ENCODE peak calls at places on chromosomes 11 and 22, in six cellular contexts. One of them, this sample, is unnamed.

GRCh38 chr11:121394785-121395184 is 57.3 kb upstream of the SORL1 start:
- DNase-seq in mucosa of descending colon: no peak
- DNase-seq in SJSA1: no peak
- DNase-seq in lung: no peak
- DNase-seq in adipocyte: no peak
- DNase-seq in mesendoderm: no peak
- DNase-seq in this sample: no peak

GRCh38 chr22:36577019-36577418 is 48.1 kb upstream of the EIF3D start:
- DNase-seq in lung: no peak
- DNase-seq in mucosa of descending colon: no peak
- DNase-seq in mesendoderm: no peak
- DNase-seq in SJSA1: peak; percentile 89
- DNase-seq in adipocyte: peak; percentile 68
- DNase-seq in this sample: no peak

GRCh38 chr11:17864478-17864941 is 129.9 kb downstream of the KCNC1 start:
- DNase-seq in lung: no peak
- DNase-seq in SJSA1: no peak
- DNase-seq in adipocyte: no peak
- DNase-seq in mucosa of descending colon: no peak
- DNase-seq in mesendoderm: peak; percentile 54
- DNase-seq in this sample: no peak

GRCh38 chr11:101456812-101457211 is 127.0 kb downstream of the TRPC6 start:
- DNase-seq in lung: no peak
- DNase-seq in adipocyte: peak; percentile 79
- DNase-seq in mucosa of descending colon: no peak
- DNase-seq in SJSA1: no peak
- DNase-seq in mesendoderm: no peak
- DNase-seq in this sample: no peak

GRCh38 chr22:36125994-36126531 is 34.5 kb downstream of the APOL3 start:
- DNase-seq in lung: no peak
- DNase-seq in mucosa of descending colon: no peak
- DNase-seq in SJSA1: no peak
- DNase-seq in mesendoderm: no peak
- DNase-seq in adipocyte: no peak
- DNase-seq in this sample: no peak

GRCh38 chr11:122634507-122634906 is 21.0 kb upstream of the UBASH3B start:
- DNase-seq in lung: no peak
- DNase-seq in mucosa of descending colon: no peak
- DNase-seq in SJSA1: no peak
- DNase-seq in mesendoderm: peak; percentile 83
- DNase-seq in adipocyte: peak; percentile 85
- DNase-seq in this sample: no peak

GRCh38 chr11:100008440-100008839 is 678.6 kb upstream of the ARHGAP42 start:
- DNase-seq in mucosa of descending colon: no peak
- DNase-seq in mesendoderm: no peak
- DNase-seq in SJSA1: no peak
- DNase-seq in adipocyte: no peak
- DNase-seq in lung: no peak
- DNase-seq in this sample: no peak

GRCh38 chr22:27874756-27875155 is 44.3 kb downstream of the PITPNB start:
- DNase-seq in SJSA1: no peak
- DNase-seq in mesendoderm: no peak
- DNase-seq in lung: no peak
- DNase-seq in adipocyte: no peak
- DNase-seq in mucosa of descending colon: no peak
- DNase-seq in this sample: no peak

GRCh38 chr11:114317738-114318137 is 21.5 kb downstream of the NNMT start:
- DNase-seq in SJSA1: no peak
- DNase-seq in mesendoderm: peak; percentile 81
- DNase-seq in lung: no peak
- DNase-seq in adipocyte: peak; percentile 69
- DNase-seq in mucosa of descending colon: no peak
- DNase-seq in this sample: no peak

GRCh38 chr11:109808569-109808968 is 284.6 kb upstream of the ZC3H12C start:
- DNase-seq in mucosa of descending colon: no peak
- DNase-seq in SJSA1: no peak
- DNase-seq in adipocyte: peak; percentile 15
- DNase-seq in lung: no peak
- DNase-seq in mesendoderm: no peak
- DNase-seq in this sample: no peak

GRCh38 chr11:32210601-32211000 is 119.7 kb downstream of the RCN1 start:
- DNase-seq in SJSA1: no peak
- DNase-seq in adipocyte: no peak
- DNase-seq in mucosa of descending colon: no peak
- DNase-seq in lung: no peak
- DNase-seq in mesendoderm: no peak
- DNase-seq in this sample: no peak

GRCh38 chr11:22349446-22349845 is 11.3 kb downstream of the SLC17A6 start:
- DNase-seq in mesendoderm: no peak
- DNase-seq in SJSA1: no peak
- DNase-seq in mucosa of descending colon: no peak
- DNase-seq in adipocyte: no peak
- DNase-seq in lung: no peak
- DNase-seq in this sample: no peak

GRCh38 chr11:34263462-34264186 is 94.2 kb downstream of the ABTB2 start:
- DNase-seq in lung: peak; percentile 75
- DNase-seq in adipocyte: peak; percentile 40
- DNase-seq in SJSA1: no peak
- DNase-seq in mucosa of descending colon: peak; percentile 79
- DNase-seq in mesendoderm: peak; percentile 83
- DNase-seq in this sample: peak; percentile 23

GRCh38 chr11:128868851-128869671 is 2.0 kb upstream of the KCNJ1 start:
- DNase-seq in mucosa of descending colon: no peak
- DNase-seq in adipocyte: no peak
- DNase-seq in mesendoderm: no peak
- DNase-seq in SJSA1: no peak
- DNase-seq in lung: no peak
- DNase-seq in this sample: no peak

GRCh38 chr11:506950-507726 is at the start of gene RNH1:
- DNase-seq in adipocyte: peak; percentile 99
- DNase-seq in mesendoderm: peak; percentile 94
- DNase-seq in lung: peak; percentile 98
- DNase-seq in mucosa of descending colon: peak; percentile 100
- DNase-seq in SJSA1: peak; percentile 85
- DNase-seq in this sample: peak; percentile 98

GRCh38 chr11:103380031-103380430 is 270.8 kb downstream of the DYNC2H1 start:
- DNase-seq in mesendoderm: no peak
- DNase-seq in lung: no peak
- DNase-seq in SJSA1: no peak
- DNase-seq in adipocyte: no peak
- DNase-seq in mucosa of descending colon: no peak
- DNase-seq in this sample: no peak

GRCh38 chr11:45894555-45895247 is 9.2 kb downstream of the MAPK8IP1 start:
- DNase-seq in mesendoderm: no peak
- DNase-seq in lung: no peak
- DNase-seq in adipocyte: no peak
- DNase-seq in mucosa of descending colon: no peak
- DNase-seq in SJSA1: no peak
- DNase-seq in this sample: no peak

GRCh38 chr11:90468923-90469322 is 246.1 kb upstream of the CHORDC1 start:
- DNase-seq in lung: no peak
- DNase-seq in mucosa of descending colon: no peak
- DNase-seq in adipocyte: no peak
- DNase-seq in mesendoderm: no peak
- DNase-seq in SJSA1: no peak
- DNase-seq in this sample: no peak

GRCh38 chr11:9815486-9816136 is 151.7 kb downstream of the SWAP70 start:
- DNase-seq in SJSA1: no peak
- DNase-seq in mesendoderm: peak; percentile 44
- DNase-seq in lung: peak; percentile 30
- DNase-seq in adipocyte: peak; percentile 36
- DNase-seq in mucosa of descending colon: no peak
- DNase-seq in this sample: no peak

GRCh38 chr22:28250036-28250695 is 331.1 kb upstream of the PITPNB start:
- DNase-seq in mucosa of descending colon: no peak
- DNase-seq in mesendoderm: no peak
- DNase-seq in SJSA1: no peak
- DNase-seq in adipocyte: no peak
- DNase-seq in lung: no peak
- DNase-seq in this sample: no peak

GRCh38 chr11:66600219-66600923 is 7.4 kb downstream of the CCS start:
- DNase-seq in SJSA1: no peak
- DNase-seq in mucosa of descending colon: no peak
- DNase-seq in mesendoderm: no peak
- DNase-seq in lung: no peak
- DNase-seq in adipocyte: peak; percentile 26
- DNase-seq in this sample: no peak

GRCh38 chr22:21078916-21079315 is 33.2 kb downstream of the LRRC74B start:
- DNase-seq in mesendoderm: no peak
- DNase-seq in adipocyte: no peak
- DNase-seq in SJSA1: no peak
- DNase-seq in lung: no peak
- DNase-seq in mucosa of descending colon: no peak
- DNase-seq in this sample: no peak

GRCh38 chr11:59174664-59175033 is 2.7 kb downstream of the DTX4 start:
- DNase-seq in SJSA1: peak; percentile 58
- DNase-seq in mesendoderm: peak; percentile 25
- DNase-seq in adipocyte: peak; percentile 78
- DNase-seq in lung: peak; percentile 25
- DNase-seq in mucosa of descending colon: peak; percentile 64
- DNase-seq in this sample: no peak

GRCh38 chr11:7021318-7021717 is 1.0 kb downstream of the NLRP14 start:
- DNase-seq in mucosa of descending colon: no peak
- DNase-seq in mesendoderm: no peak
- DNase-seq in adipocyte: no peak
- DNase-seq in lung: no peak
- DNase-seq in SJSA1: no peak
- DNase-seq in this sample: no peak

GRCh38 chr11:65558785-65559509 is 788 bp upstream of the LTBP3 start:
- DNase-seq in mucosa of descending colon: peak; percentile 66
- DNase-seq in lung: no peak
- DNase-seq in SJSA1: no peak
- DNase-seq in adipocyte: peak; percentile 65
- DNase-seq in mesendoderm: no peak
- DNase-seq in this sample: peak; percentile 41

GRCh38 chr11:124402326-124402922 is 3.6 kb upstream of the OR8B3 start:
- DNase-seq in mesendoderm: peak; percentile 85
- DNase-seq in lung: peak; percentile 58
- DNase-seq in adipocyte: peak; percentile 95
- DNase-seq in SJSA1: peak; percentile 34
- DNase-seq in mucosa of descending colon: peak; percentile 35
- DNase-seq in this sample: peak; percentile 29

GRCh38 chr11:109862808-109863207 is 230.4 kb upstream of the ZC3H12C start:
- DNase-seq in SJSA1: no peak
- DNase-seq in mesendoderm: peak; percentile 37
- DNase-seq in mucosa of descending colon: no peak
- DNase-seq in lung: no peak
- DNase-seq in adipocyte: no peak
- DNase-seq in this sample: no peak

GRCh38 chr22:17381237-17381913 is 12.1 kb downstream of the CECR2 start:
- DNase-seq in mucosa of descending colon: no peak
- DNase-seq in mesendoderm: peak; percentile 74
- DNase-seq in lung: no peak
- DNase-seq in adipocyte: no peak
- DNase-seq in SJSA1: no peak
- DNase-seq in this sample: no peak

GRCh38 chr11:10451399-10452116 is 3.5 kb upstream of the AMPD3 start:
- DNase-seq in adipocyte: no peak
- DNase-seq in mesendoderm: peak; percentile 14
- DNase-seq in lung: no peak
- DNase-seq in SJSA1: no peak
- DNase-seq in mucosa of descending colon: no peak
- DNase-seq in this sample: no peak

GRCh38 chr11:61415381-61415780 is 14.4 kb downstream of the CPSF7 start:
- DNase-seq in mesendoderm: no peak
- DNase-seq in lung: no peak
- DNase-seq in adipocyte: no peak
- DNase-seq in mucosa of descending colon: no peak
- DNase-seq in SJSA1: no peak
- DNase-seq in this sample: no peak
- H3K36me3 ChIP-seq in mesendoderm: peaks cover 34% of the 10 kb centered on the region
- H3K36me3 ChIP-seq in lung: peaks cover 62% of the 10 kb centered on the region
- H3K36me3 ChIP-seq in adipocyte: peaks cover 91% of the 10 kb centered on the region
- H3K36me3 ChIP-seq in mucosa of descending colon: peaks cover 17% of the 10 kb centered on the region
- H3K36me3 ChIP-seq in SJSA1: peaks cover 100% of the 10 kb centered on the region
- H3K36me3 ChIP-seq in this sample: peaks cover 83% of the 10 kb centered on the region

GRCh38 chr11:120122921-120123683 is 14.8 kb downstream of the TRIM29 start:
- DNase-seq in adipocyte: no peak
- DNase-seq in mucosa of descending colon: no peak
- DNase-seq in mesendoderm: no peak
- DNase-seq in lung: no peak
- DNase-seq in SJSA1: no peak
- DNase-seq in this sample: no peak
- H3K4me1 ChIP-seq in adipocyte: peaks cover 12% of the 10 kb centered on the region
- H3K4me1 ChIP-seq in mucosa of descending colon: peaks cover under 1% of the 10 kb centered on the region
- H3K4me1 ChIP-seq in mesendoderm: no peaks in the 10 kb centered on the region
- H3K4me1 ChIP-seq in lung: peaks cover 4% of the 10 kb centered on the region
- H3K4me1 ChIP-seq in SJSA1: no peaks in the 10 kb centered on the region
- H3K4me1 ChIP-seq in this sample: no peaks in the 10 kb centered on the region

GRCh38 chr11:2976289-2977063 is 15.7 kb downstream of the NAP1L4 start:
- DNase-seq in lung: no peak
- DNase-seq in SJSA1: no peak
- DNase-seq in mucosa of descending colon: no peak
- DNase-seq in mesendoderm: no peak
- DNase-seq in adipocyte: no peak
- DNase-seq in this sample: no peak
- H3K36me3 ChIP-seq in lung: peaks cover 38% of the 10 kb centered on the region
- H3K36me3 ChIP-seq in SJSA1: peaks cover 88% of the 10 kb centered on the region
- H3K36me3 ChIP-seq in mucosa of descending colon: no peaks in the 10 kb centered on the region
- H3K36me3 ChIP-seq in mesendoderm: peaks cover 22% of the 10 kb centered on the region
- H3K36me3 ChIP-seq in adipocyte: peaks cover 77% of the 10 kb centered on the region
- H3K36me3 ChIP-seq in this sample: peaks cover 32% of the 10 kb centered on the region

GRCh38 chr11:47510231-47510630 is 42.7 kb downstream of the CELF1 start:
- DNase-seq in SJSA1: no peak
- DNase-seq in lung: no peak
- DNase-seq in adipocyte: no peak
- DNase-seq in mucosa of descending colon: no peak
- DNase-seq in mesendoderm: no peak
- DNase-seq in this sample: no peak

GRCh38 chr11:47511927-47512326 is 41.0 kb downstream of the CELF1 start:
- DNase-seq in mesendoderm: no peak
- DNase-seq in adipocyte: no peak
- DNase-seq in mucosa of descending colon: no peak
- DNase-seq in SJSA1: no peak
- DNase-seq in lung: no peak
- DNase-seq in this sample: no peak

GRCh38 chr11:47516155-47516554 is 36.8 kb downstream of the CELF1 start:
- DNase-seq in mesendoderm: no peak
- DNase-seq in mucosa of descending colon: no peak
- DNase-seq in lung: no peak
- DNase-seq in SJSA1: no peak
- DNase-seq in adipocyte: no peak
- DNase-seq in this sample: no peak

GRCh38 chr11:47514825-47515647 is 37.9 kb downstream of the CELF1 start:
- DNase-seq in mucosa of descending colon: no peak
- DNase-seq in mesendoderm: peak; percentile 71
- DNase-seq in adipocyte: peak; percentile 69
- DNase-seq in SJSA1: no peak
- DNase-seq in lung: no peak
- DNase-seq in this sample: no peak

DNA sequence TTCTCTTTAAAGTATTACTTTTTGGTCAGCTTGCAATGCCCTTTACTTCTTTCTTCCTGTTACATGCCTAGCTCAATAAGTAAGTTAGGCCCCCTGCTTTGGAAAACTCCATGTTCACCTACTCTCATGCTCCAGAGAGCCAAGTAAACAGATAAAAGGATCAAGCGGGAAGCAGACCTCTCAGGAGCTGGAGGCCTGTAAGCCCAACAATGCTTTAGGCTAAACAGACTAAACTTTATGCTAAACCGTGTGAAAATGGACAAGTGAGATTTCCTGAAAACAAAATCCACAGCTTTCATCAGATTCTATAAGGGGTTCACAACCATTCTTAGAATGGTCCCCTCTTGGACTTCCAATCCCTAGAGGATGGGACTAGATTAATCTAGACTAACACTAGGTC is 40.2 kb downstream of the CELF1 start:
- DNase-seq in mucosa of descending colon: no peak
- DNase-seq in lung: no peak
- DNase-seq in SJSA1: peak; percentile 15
- DNase-seq in adipocyte: peak; percentile 25
- DNase-seq in mesendoderm: peak; percentile 81
- DNase-seq in this sample: no peak
- H3K4me1 ChIP-seq in mucosa of descending colon: peaks cover 27% of the 10 kb centered on the region
- H3K4me1 ChIP-seq in lung: peaks cover 21% of the 10 kb centered on the region
- H3K4me1 ChIP-seq in SJSA1: peaks cover 57% of the 10 kb centered on the region
- H3K4me1 ChIP-seq in adipocyte: peaks cover 81% of the 10 kb centered on the region
- H3K4me1 ChIP-seq in mesendoderm: peaks cover 20% of the 10 kb centered on the region
- H3K4me1 ChIP-seq in this sample: peaks cover 76% of the 10 kb centered on the region